ENCODE peak calls at places on chromosomes 4 and X, in five cellular contexts. One of them, this sample, is unnamed.
A peak's percentile ranks its signal among the peaks of the same experiment; 100 is the strongest.

GRCh38 chr4:86453044-86453501 is 93.2 kb upstream of the MAPK10 start:
- DNase-seq in prostate gland: peak; percentile 37
- DNase-seq in lower leg skin: no peak
- DNase-seq in IMR-90: peak; percentile 70
- DNase-seq in endothelial cell of umbilical vein: no peak
- DNase-seq in this sample: no peak

GRCh38 chr4:94262163-94263016 is 54.7 kb downstream of the SMARCAD1 start:
- DNase-seq in prostate gland: no peak
- DNase-seq in lower leg skin: no peak
- DNase-seq in IMR-90: no peak
- DNase-seq in endothelial cell of umbilical vein: peak; percentile 79
- DNase-seq in this sample: no peak

GRCh38 chr4:69823481-69824186 is 36.3 kb downstream of the SULT1E1 start:
- DNase-seq in prostate gland: no peak
- DNase-seq in lower leg skin: no peak
- DNase-seq in IMR-90: peak; percentile 6
- DNase-seq in endothelial cell of umbilical vein: peak; percentile 76
- DNase-seq in this sample: no peak

GRCh38 chrX:25131055-25131454 is 115.3 kb upstream of the ARX start:
- DNase-seq in prostate gland: no peak
- DNase-seq in lower leg skin: no peak
- DNase-seq in IMR-90: peak; percentile 3
- DNase-seq in endothelial cell of umbilical vein: no peak
- DNase-seq in this sample: no peak

GRCh38 chrX:50799531-50799961 is 14.4 kb downstream of the SHROOM4 start:
- DNase-seq in prostate gland: no peak
- DNase-seq in lower leg skin: no peak
- DNase-seq in IMR-90: peak; percentile 56
- DNase-seq in endothelial cell of umbilical vein: peak; percentile 79
- DNase-seq in this sample: no peak

GRCh38 chr4:95410387-95411005 is 138.3 kb downstream of the UNC5C start:
- DNase-seq in prostate gland: no peak
- DNase-seq in lower leg skin: no peak
- DNase-seq in IMR-90: no peak
- DNase-seq in endothelial cell of umbilical vein: no peak
- DNase-seq in this sample: no peak

GRCh38 chr4:62676962-62677361 is 1476.8 kb downstream of the ADGRL3 start:
- DNase-seq in prostate gland: no peak
- DNase-seq in lower leg skin: no peak
- DNase-seq in IMR-90: no peak
- DNase-seq in endothelial cell of umbilical vein: no peak
- DNase-seq in this sample: no peak

GRCh38 chrX:76477352-76477751 is 49.8 kb downstream of the MAGEE1 start:
- DNase-seq in prostate gland: no peak
- DNase-seq in lower leg skin: no peak
- DNase-seq in IMR-90: no peak
- DNase-seq in endothelial cell of umbilical vein: no peak
- DNase-seq in this sample: no peak

GRCh38 chr4:104365618-104366017 is 129.1 kb downstream of the CXXC4 start:
- DNase-seq in prostate gland: no peak
- DNase-seq in lower leg skin: no peak
- DNase-seq in IMR-90: no peak
- DNase-seq in endothelial cell of umbilical vein: no peak
- DNase-seq in this sample: no peak

GRCh38 chrX:49066278-49066677 is 7.5 kb downstream of the CCDC120 start:
- DNase-seq in prostate gland: no peak
- DNase-seq in lower leg skin: no peak
- DNase-seq in IMR-90: no peak
- DNase-seq in endothelial cell of umbilical vein: no peak
- DNase-seq in this sample: no peak
- TF ChIP-seq CTCF in prostate gland: no peak
- TF ChIP-seq CTCF in lower leg skin: no peak
- TF ChIP-seq CTCF in IMR-90: no peak
- TF ChIP-seq CTCF in endothelial cell of umbilical vein: no peak
- TF ChIP-seq CTCF in this sample: no peak

GRCh38 chrX:102604327-102604726 is 5.0 kb downstream of the ARMCX5 start:
- DNase-seq in prostate gland: no peak
- DNase-seq in lower leg skin: no peak
- DNase-seq in IMR-90: no peak
- DNase-seq in endothelial cell of umbilical vein: no peak
- DNase-seq in this sample: no peak

GRCh38 chrX:102599950-102600579 is 750 bp downstream of the ARMCX5 start:
- DNase-seq in prostate gland: no peak
- DNase-seq in lower leg skin: no peak
- DNase-seq in IMR-90: peak; percentile 42
- DNase-seq in endothelial cell of umbilical vein: peak; percentile 59
- DNase-seq in this sample: no peak

DNA sequence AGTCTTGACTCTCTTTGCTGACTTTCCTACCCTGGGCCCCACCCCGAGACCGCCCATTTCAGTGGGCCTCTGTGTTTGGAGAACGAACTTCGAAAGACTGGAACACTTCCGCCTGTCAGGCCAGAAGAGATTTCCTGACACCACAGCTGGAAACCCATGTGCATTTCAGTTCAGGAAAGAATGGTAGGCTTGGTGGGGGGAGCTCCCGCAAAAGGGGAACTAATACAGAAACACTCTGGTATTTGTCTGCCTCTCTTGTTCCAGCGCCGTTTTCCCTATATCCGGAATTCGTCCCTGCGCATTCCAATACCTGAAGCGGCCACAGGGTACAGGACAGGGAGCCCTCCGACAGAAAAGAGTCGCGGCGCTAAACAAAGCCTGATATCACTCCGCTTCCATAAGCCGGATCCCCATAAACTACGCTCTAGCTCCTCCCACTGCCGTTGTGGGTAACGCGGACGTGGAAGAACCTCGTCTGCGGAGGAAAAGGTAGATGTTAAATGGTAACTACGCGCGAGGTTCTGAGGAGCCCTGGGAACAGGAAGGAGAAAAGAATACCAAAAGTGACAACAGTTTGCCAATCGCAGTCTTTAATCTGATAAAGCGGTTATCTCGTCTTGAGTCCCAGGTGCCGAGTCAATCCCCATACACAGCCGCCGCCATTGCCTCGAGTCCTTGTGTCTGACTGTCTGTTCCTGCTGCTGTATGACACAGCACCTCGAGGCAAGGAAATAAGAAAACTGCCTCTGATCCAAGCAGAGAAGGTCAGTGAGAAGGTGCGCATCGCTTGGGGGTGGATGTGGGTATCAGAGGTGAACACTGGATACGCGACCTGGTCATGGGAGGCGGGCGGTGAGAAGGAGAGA is at the start of gene ARMCX5:
- DNase-seq in prostate gland: peak; percentile 63
- DNase-seq in lower leg skin: peak; percentile 92
- DNase-seq in IMR-90: peak; percentile 87
- DNase-seq in endothelial cell of umbilical vein: peak; percentile 84
- DNase-seq in this sample: peak; percentile 72
- TF ChIP-seq CTCF in prostate gland: peak; percentile 19
- TF ChIP-seq CTCF in lower leg skin: no peak
- TF ChIP-seq CTCF in IMR-90: no peak
- TF ChIP-seq CTCF in endothelial cell of umbilical vein: no peak
- TF ChIP-seq CTCF in this sample: peak; percentile 66

GRCh38 chr4:133921280-133922195 is 280.1 kb downstream of the PABPC4L start:
- DNase-seq in prostate gland: no peak
- DNase-seq in lower leg skin: no peak
- DNase-seq in IMR-90: peak; percentile 34
- DNase-seq in endothelial cell of umbilical vein: peak; percentile 4
- DNase-seq in this sample: no peak
- TF ChIP-seq CTCF in prostate gland: no peak
- TF ChIP-seq CTCF in lower leg skin: no peak
- TF ChIP-seq CTCF in IMR-90: peak; percentile 46
- TF ChIP-seq CTCF in endothelial cell of umbilical vein: no peak
- TF ChIP-seq CTCF in this sample: no peak

DNA sequence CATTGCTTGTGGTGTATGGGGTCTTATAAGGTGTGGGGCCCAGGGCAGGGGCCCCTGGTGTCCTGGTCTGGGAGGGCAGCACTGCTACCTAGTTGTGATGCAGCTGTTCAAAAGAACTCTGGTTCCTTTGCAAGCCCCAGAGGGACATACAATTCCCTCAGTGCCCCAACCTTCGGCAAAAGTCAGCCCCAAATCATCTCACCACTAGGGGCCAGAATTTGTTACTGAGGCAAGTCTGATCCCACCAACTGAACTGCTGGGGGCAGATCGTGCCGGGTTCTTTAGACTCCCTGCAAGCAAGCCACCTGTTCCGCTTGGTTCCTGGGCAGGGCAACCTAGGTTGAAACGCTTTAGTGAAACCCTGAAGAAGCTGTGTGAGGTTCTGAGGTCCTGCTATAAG is 180.1 kb upstream of the S100G start:
- DNase-seq in prostate gland: no peak
- DNase-seq in lower leg skin: no peak
- DNase-seq in IMR-90: no peak
- DNase-seq in endothelial cell of umbilical vein: no peak
- DNase-seq in this sample: no peak
- TF ChIP-seq CTCF in prostate gland: no peak
- TF ChIP-seq CTCF in lower leg skin: no peak
- TF ChIP-seq CTCF in IMR-90: no peak
- TF ChIP-seq CTCF in endothelial cell of umbilical vein: no peak
- TF ChIP-seq CTCF in this sample: no peak